ENCODE peak calls at places on chromosomes 12 and 14, in six cellular contexts. V is neural progenitor cell, Q is HCT116, Y is SK-N-SH, J is hepatocyte, H is PC-3. O is an unnamed sample.

GRCh38 chr12:12091977-12092663 is 21.4 kb downstream of the BCL2L14 start:
- DNase-seq in H (no peak), V (no peak), J (no peak), Q (no peak), Y (peak), O (no peak)

GRCh38 chr12:131735863-131736806 is 25.2 kb downstream of the SFSWAP start:
- DNase-seq in V (no peak), J (no peak), Y (no peak), H (no peak), Q (no peak), O (no peak)

GRCh38 chr12:24851816-24852337 is 97.0 kb downstream of the BCAT1 start:
- DNase-seq in J (no peak), H (no peak), Y (no peak), Q (no peak), V (no peak), O (no peak)

GRCh38 chr12:124866883-124867232 is 3.2 kb upstream of the SCARB1 start:
- DNase-seq in Q (no peak), V (no peak), J (no peak), Y (no peak), H (no peak), O (no peak)

GRCh38 chr12:124694250-124694649 is 126.8 kb upstream of the NCOR2 start:
- DNase-seq in Q (no peak), Y (no peak), V (no peak), J (no peak), H (no peak), O (peak)

GRCh38 chr12:111997300-111997699 is 15.7 kb downstream of the TMEM116 start:
- DNase-seq in Y (no peak), H (no peak), Q (no peak), V (no peak), J (no peak), O (no peak)

GRCh38 chr12:53214687-53215455 is 7.8 kb upstream of the ITGB7 start:
- DNase-seq in H (no peak), V (no peak), J (no peak), Q (no peak), Y (no peak), O (peak)

GRCh38 chr14:71242237-71242748 is 335.0 kb downstream of the PCNX1 start:
- DNase-seq in V (no peak), Q (no peak), H (no peak), Y (peak), J (peak), O (no peak)

GRCh38 chr12:93098077-93098476 is 169.0 kb upstream of the EEA1 start:
- DNase-seq in Y (no peak), Q (peak), V (peak), H (peak), J (peak), O (peak)

GRCh38 chr12:110245278-110245868 is 35.7 kb upstream of the ATP2A2 start:
- DNase-seq in H (peak), J (no peak), V (peak), Y (peak), Q (no peak), O (peak)

GRCh38 chr12:75964150-75964549 is 67.4 kb downstream of the PHLDA1 start:
- DNase-seq in V (no peak), Y (no peak), H (no peak), Q (no peak), J (peak), O (peak)

GRCh38 chr14:90788031-90788430 is 28.2 kb downstream of the TTC7B start:
- DNase-seq in J (no peak), Q (no peak), H (no peak), V (no peak), Y (no peak), O (no peak)

GRCh38 chr12:6367969-6368892 is 7.1 kb downstream of the SCNN1A start:
- DNase-seq in V (no peak), Q (no peak), J (no peak), Y (no peak), H (peak), O (peak)

GRCh38 chr12:6369916-6370575 is 5.3 kb downstream of the SCNN1A start:
- DNase-seq in J (no peak), Q (no peak), Y (no peak), H (no peak), V (no peak), O (no peak)

GRCh38 chr12:6370576-6370935 is 4.8 kb downstream of the SCNN1A start:
- DNase-seq in H (no peak), Q (no peak), V (no peak), Y (no peak), J (no peak), O (no peak)

GRCh38 chr12:6368906-6369525 is 6.3 kb downstream of the SCNN1A start:
- DNase-seq in Q (no peak), V (no peak), J (no peak), H (no peak), Y (no peak), O (no peak)

GRCh38 chr12:6367065-6367968 is 8.0 kb downstream of the SCNN1A start:
- DNase-seq in J (no peak), Q (no peak), H (peak), V (no peak), Y (peak), O (peak)
- TF ChIP-seq EZH2phosphoT487 in J (no peak), Q (no peak), H (no peak), V (no peak), Y (no peak), O (no peak)

GRCh38 chr12:108484431-108484830 is 30.6 kb upstream of the FICD start:
- DNase-seq in Q (no peak), V (no peak), J (no peak), H (peak), Y (no peak), O (no peak)
- TF ChIP-seq EZH2phosphoT487 in Q (no peak), V (no peak), J (no peak), H (no peak), Y (no peak), O (no peak)

DNA sequence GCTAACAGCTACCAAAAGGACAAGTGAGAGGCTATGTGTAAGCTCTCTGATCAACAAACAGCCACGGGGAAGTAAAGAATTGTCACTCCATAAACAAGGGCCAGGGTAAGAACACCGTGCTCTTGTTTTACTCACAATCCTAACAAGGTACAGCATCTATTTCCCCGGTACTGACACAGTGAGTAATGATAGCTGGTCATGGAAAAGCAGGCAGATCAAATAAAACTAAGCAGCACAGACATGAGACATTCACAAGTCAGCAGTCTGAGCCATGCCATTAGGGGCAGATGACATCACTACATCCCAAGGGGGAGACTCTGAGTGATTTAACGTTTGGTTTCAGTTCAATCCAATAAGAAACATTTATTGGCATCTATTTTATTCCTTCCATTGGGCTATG is 54.4 kb downstream of the ARL6IP4 start:
- DNase-seq in H (peak), Y (no peak), J (no peak), V (no peak), Q (no peak), O (no peak)
- TF ChIP-seq EZH2phosphoT487 in H (no peak), Y (no peak), J (no peak), V (no peak), Q (no peak), O (no peak)

GRCh38 chr12:98698603-98699463 is 53.7 kb downstream of the APAF1 start:
- DNase-seq in V (no peak), Q (peak), J (no peak), Y (peak), H (peak), O (peak)
- TF ChIP-seq EZH2phosphoT487 in V (no peak), Q (no peak), J (no peak), Y (no peak), H (no peak), O (no peak)

GRCh38 chr12:108638141-108638823 is 4.6 kb upstream of the SELPLG start:
- DNase-seq in V (peak), Y (no peak), H (no peak), Q (no peak), J (no peak), O (peak)
- TF ChIP-seq EZH2phosphoT487 in V (no peak), Y (no peak), H (no peak), Q (no peak), J (no peak), O (no peak)

GRCh38 chr14:96698846-96699543 is 98.2 kb upstream of the VRK1 start:
- DNase-seq in Q (no peak), H (no peak), V (no peak), Y (no peak), J (no peak), O (no peak)
- TF ChIP-seq EZH2phosphoT487 in Q (no peak), H (no peak), V (no peak), Y (no peak), J (no peak), O (no peak)